ENCODE peak calls at places on chromosomes 6 and 20, in six cellular contexts. One of them, this sample, is unnamed.

GRCh38 chr20:1830240-1830639 is 65.0 kb upstream of the SIRPA start:
- DNase-seq in psoas muscle: peak; percentile 76
- DNase-seq in RWPE1: peak; percentile 98
- DNase-seq in HTR-8/SVneo: peak; percentile 91
- DNase-seq in naive thymus-derived CD8-positive, alpha-beta T cell: no peak
- DNase-seq in renal cortical epithelial cell: peak; percentile 87
- DNase-seq in this sample: peak; percentile 94

GRCh38 chr6:80962382-80962781 is 790.1 kb downstream of the TENT5A start:
- DNase-seq in psoas muscle: no peak
- DNase-seq in RWPE1: no peak
- DNase-seq in HTR-8/SVneo: no peak
- DNase-seq in naive thymus-derived CD8-positive, alpha-beta T cell: no peak
- DNase-seq in renal cortical epithelial cell: no peak
- DNase-seq in this sample: no peak

GRCh38 chr6:4664117-4664626 is 112.0 kb upstream of the CDYL start:
- DNase-seq in psoas muscle: peak; percentile 78
- DNase-seq in RWPE1: no peak
- DNase-seq in HTR-8/SVneo: no peak
- DNase-seq in naive thymus-derived CD8-positive, alpha-beta T cell: no peak
- DNase-seq in renal cortical epithelial cell: no peak
- DNase-seq in this sample: no peak

GRCh38 chr6:125717120-125717731 is 32.2 kb upstream of the HEY2 start:
- DNase-seq in psoas muscle: no peak
- DNase-seq in RWPE1: no peak
- DNase-seq in HTR-8/SVneo: no peak
- DNase-seq in naive thymus-derived CD8-positive, alpha-beta T cell: no peak
- DNase-seq in renal cortical epithelial cell: peak; percentile 57
- DNase-seq in this sample: no peak

GRCh38 chr6:155521719-155522118 is 66.1 kb upstream of the NOX3 start:
- DNase-seq in psoas muscle: no peak
- DNase-seq in RWPE1: no peak
- DNase-seq in HTR-8/SVneo: no peak
- DNase-seq in naive thymus-derived CD8-positive, alpha-beta T cell: no peak
- DNase-seq in renal cortical epithelial cell: peak; percentile 30
- DNase-seq in this sample: no peak

GRCh38 chr20:48181536-48181935 is 396.3 kb upstream of the SULF2 start:
- DNase-seq in psoas muscle: no peak
- DNase-seq in RWPE1: peak; percentile 72
- DNase-seq in HTR-8/SVneo: no peak
- DNase-seq in naive thymus-derived CD8-positive, alpha-beta T cell: no peak
- DNase-seq in renal cortical epithelial cell: no peak
- DNase-seq in this sample: no peak

GRCh38 chr20:57610261-57610952 is 9.8 kb downstream of the ZBP1 start:
- DNase-seq in psoas muscle: no peak
- DNase-seq in RWPE1: no peak
- DNase-seq in HTR-8/SVneo: no peak
- DNase-seq in naive thymus-derived CD8-positive, alpha-beta T cell: no peak
- DNase-seq in renal cortical epithelial cell: no peak
- DNase-seq in this sample: no peak

GRCh38 chr20:21511850-21512633 is 1.8 kb downstream of the NKX2-2 start:
- DNase-seq in psoas muscle: no peak
- DNase-seq in RWPE1: no peak
- DNase-seq in HTR-8/SVneo: no peak
- DNase-seq in naive thymus-derived CD8-positive, alpha-beta T cell: no peak
- DNase-seq in renal cortical epithelial cell: no peak
- DNase-seq in this sample: no peak

GRCh38 chr20:48877299-48877698 is 44.2 kb upstream of the ARFGEF2 start:
- DNase-seq in psoas muscle: no peak
- DNase-seq in RWPE1: no peak
- DNase-seq in HTR-8/SVneo: no peak
- DNase-seq in naive thymus-derived CD8-positive, alpha-beta T cell: no peak
- DNase-seq in renal cortical epithelial cell: peak; percentile 38
- DNase-seq in this sample: no peak